ENCODE peak calls at places on chromosomes 12 and 14, in ten cellular contexts. Q is NB4, T is H7, P is heart left ventricle, W is cardiac fibroblast, R is neuronal stem cell, A is uterus, M is retinal pigment epithelial cell, F is Karpas-422, J is mammary epithelial cell. D is an unnamed sample.

GRCh38 chr14:24378981-24379906 is 11.3 kb downstream of the NFATC4 start:
- DNase-seq in Q (no peak), T (no peak), P (no peak), W (no peak), R (no peak), A (no peak), M (no peak), F (no peak), J (no peak), D (no peak)

GRCh38 chr12:2231011-2231595 is 178.3 kb downstream of the CACNA1C start:
- DNase-seq in Q (no peak), T (no peak), P (no peak), W (peak; percentile 49), R (no peak), A (no peak), M (no peak), F (no peak), J (no peak), D (peak; percentile 63)

GRCh38 chr12:39372929-39373328 is 70.0 kb downstream of the KIF21A start:
- DNase-seq in Q (peak; percentile 44), T (no peak), P (no peak), W (no peak), R (no peak), A (no peak), M (no peak), F (no peak), J (peak; percentile 36), D (no peak)

GRCh38 chr12:131861261-131862083 is 33.0 kb upstream of the ULK1 start:
- DNase-seq in Q (no peak), T (peak; percentile 39), P (no peak), W (no peak), R (no peak), A (no peak), M (no peak), F (no peak), J (no peak), D (no peak)

GRCh38 chr14:81247271-81247766 is 26.6 kb upstream of the GTF2A1 start:
- DNase-seq in Q (no peak), T (no peak), P (peak; percentile 35), W (no peak), R (no peak), A (no peak), M (no peak), F (no peak), J (peak; percentile 84), D (no peak)

GRCh38 chr12:45729233-45730115 is at the start of gene ARID2:
- DNase-seq in Q (peak; percentile 86), T (peak; percentile 68), P (peak; percentile 78), W (peak; percentile 78), R (peak; percentile 60), A (peak; percentile 69), M (no peak), F (peak; percentile 91), J (peak; percentile 66), D (peak; percentile 75)

GRCh38 chr12:52969828-52970569 is 21.1 kb downstream of the KRT18 start:
- DNase-seq in Q (no peak), T (no peak), P (peak; percentile 56), W (peak; percentile 57), R (no peak), A (no peak), M (peak; percentile 85), F (no peak), J (no peak), D (peak; percentile 34)

GRCh38 chr12:79689477-79690155 is 1.1 kb downstream of the PAWR start:
- DNase-seq in Q (no peak), T (peak; percentile 76), P (peak; percentile 56), W (peak; percentile 60), R (peak; percentile 42), A (peak; percentile 40), M (no peak), F (peak; percentile 80), J (peak; percentile 82), D (peak; percentile 49)

GRCh38 chr14:91413547-91414474 is 3.8 kb downstream of the CCDC88C start:
- DNase-seq in Q (no peak), T (peak; percentile 91), P (no peak), W (no peak), R (no peak), A (no peak), M (no peak), F (no peak), J (no peak), D (no peak)

GRCh38 chr14:91412939-91413338 is 4.7 kb downstream of the CCDC88C start:
- DNase-seq in Q (no peak), T (no peak), P (no peak), W (no peak), R (no peak), A (no peak), M (no peak), F (no peak), J (no peak), D (no peak)

GRCh38 chr14:91414475-91415342 is 2.9 kb downstream of the CCDC88C start:
- DNase-seq in Q (no peak), T (peak; percentile 59), P (no peak), W (no peak), R (peak; percentile 65), A (no peak), M (no peak), F (no peak), J (no peak), D (no peak)

GRCh38 chr14:91409991-91410401 is 7.6 kb downstream of the CCDC88C start:
- DNase-seq in Q (no peak), T (no peak), P (no peak), W (no peak), R (no peak), A (no peak), M (no peak), F (no peak), J (no peak), D (no peak)

DNA sequence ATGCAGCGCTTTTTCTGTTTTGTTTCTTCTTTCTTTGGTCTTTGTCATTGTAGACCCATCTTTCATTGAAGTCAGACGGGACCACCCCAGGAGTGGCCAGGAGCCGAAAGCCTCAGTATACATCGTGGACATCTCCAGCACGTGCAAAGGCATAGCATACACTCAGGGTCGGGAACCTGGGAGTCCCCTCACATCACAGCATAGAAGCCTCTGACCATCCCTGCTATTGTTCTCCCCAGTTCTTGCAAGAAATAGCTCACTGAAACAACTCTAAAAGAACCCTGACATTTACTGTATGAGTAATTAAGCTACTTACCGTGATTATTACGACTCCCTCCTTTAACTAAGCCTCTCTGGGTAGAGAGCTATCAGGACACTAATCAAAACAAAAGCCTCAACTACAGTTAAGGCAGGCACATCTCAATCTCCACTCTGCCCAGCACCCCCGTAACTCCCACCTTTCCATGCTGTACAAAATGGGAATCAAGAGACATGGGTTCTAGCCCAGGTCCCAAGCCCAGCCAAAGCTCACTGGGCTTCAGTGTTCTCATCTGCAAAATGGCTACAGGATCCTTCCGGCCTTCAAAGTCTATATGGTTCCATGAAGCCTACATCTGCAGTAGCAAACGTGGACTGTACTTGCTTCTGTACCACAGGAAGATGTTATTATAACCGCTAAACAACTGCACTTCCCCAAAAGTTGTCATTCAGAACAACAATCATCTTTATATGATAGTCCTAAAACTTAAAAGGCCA is 6.7 kb downstream of the CCDC88C start:
- DNase-seq in Q (no peak), T (no peak), P (no peak), W (no peak), R (no peak), A (no peak), M (no peak), F (no peak), J (no peak), D (no peak)
- H3K4me3 ChIP-seq in Q (no peak overlapping the region), T (no peak overlapping the region), P (no peak overlapping the region), W (no peak overlapping the region), R (no peak overlapping the region), A (no peak overlapping the region), M (no peak overlapping the region), F (no peak overlapping the region), J (no peak overlapping the region), D (no peak overlapping the region)

GRCh38 chr12:130160306-130160705 is 2.0 kb upstream of the FZD10 start:
- DNase-seq in Q (no peak), T (no peak), P (no peak), W (no peak), R (no peak), A (no peak), M (no peak), F (no peak), J (no peak), D (no peak)

GRCh38 chr12:130162267-130162666 is at the start of gene FZD10:
- DNase-seq in Q (no peak), T (peak; percentile 96), P (no peak), W (no peak), R (peak; percentile 77), A (peak; percentile 31), M (no peak), F (no peak), J (no peak), D (no peak)

GRCh38 chr12:130162771-130163460 is 652 bp downstream of the FZD10 start:
- DNase-seq in Q (no peak), T (peak; percentile 83), P (no peak), W (no peak), R (no peak), A (no peak), M (no peak), F (no peak), J (no peak), D (no peak)

GRCh38 chr12:130160711-130161231 is 1.5 kb upstream of the FZD10 start:
- DNase-seq in Q (no peak), T (peak; percentile 75), P (no peak), W (no peak), R (no peak), A (no peak), M (no peak), F (no peak), J (no peak), D (no peak)

DNA sequence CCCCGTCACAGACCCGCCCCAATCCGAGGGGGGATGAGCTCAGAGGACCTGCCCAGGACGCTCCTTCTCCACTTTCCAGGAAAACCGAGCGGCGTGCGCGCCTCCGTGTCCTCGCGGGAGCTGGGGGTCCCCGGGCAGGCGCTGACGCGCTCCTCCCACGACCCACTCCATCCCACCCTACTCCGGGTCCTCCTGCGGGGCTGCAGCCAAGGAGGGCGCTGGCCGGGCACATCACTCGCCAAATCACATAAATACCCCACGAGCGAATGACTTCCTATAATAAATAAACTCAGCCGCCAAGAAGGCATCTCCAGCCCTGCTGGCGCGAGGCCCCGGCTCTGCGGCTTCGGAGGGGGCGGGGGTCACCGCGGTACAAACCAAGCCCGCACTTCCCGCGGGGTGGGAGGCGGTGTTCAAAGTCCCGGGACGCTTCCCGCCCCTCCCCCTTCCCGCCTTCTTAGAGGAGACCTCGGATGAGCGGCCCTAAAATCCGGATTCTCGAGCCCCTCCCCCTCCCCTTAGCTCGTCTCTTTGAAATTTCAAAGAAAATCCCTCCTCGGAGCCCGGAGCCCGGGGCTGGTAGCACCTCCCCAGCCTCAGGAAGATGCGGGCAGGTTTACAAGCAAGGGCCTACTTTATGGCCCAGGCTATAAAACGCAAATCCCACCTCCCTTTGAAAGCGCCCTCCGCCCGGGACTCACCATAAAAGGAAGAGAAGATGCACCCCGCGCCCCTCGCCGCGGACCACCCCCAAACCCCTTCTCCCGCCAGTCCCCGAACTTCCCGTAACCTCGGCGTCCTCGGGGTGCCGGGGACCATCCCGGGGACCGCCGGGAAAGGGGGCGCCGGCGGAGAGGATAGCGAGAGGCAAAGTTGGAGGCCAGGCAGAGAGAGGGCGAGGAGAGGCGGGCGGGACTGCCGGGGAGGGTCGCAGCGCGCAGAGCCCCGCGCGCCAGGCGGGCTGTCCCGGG is 718 bp upstream of the FZD10 start:
- DNase-seq in Q (no peak), T (peak; percentile 90), P (no peak), W (no peak), R (peak; percentile 59), A (peak; percentile 23), M (no peak), F (no peak), J (no peak), D (no peak)
- H3K4me3 ChIP-seq in Q (no peak overlapping the region), T (peak overlapping the region; percentile 52), P (peak overlapping the region; percentile 20), W (no peak overlapping the region), R (peak overlapping the region; percentile 76), A (peak overlapping the region; percentile 35), M (no peak overlapping the region), F (no peak overlapping the region), J (no peak overlapping the region), D (no peak overlapping the region)

GRCh38 chr12:116950628-116951325 is 40.0 kb downstream of the FBXW8 start:
- DNase-seq in Q (no peak), T (no peak), P (no peak), W (no peak), R (no peak), A (no peak), M (no peak), F (no peak), J (no peak), D (no peak)
- H3K4me3 ChIP-seq in Q (no peak overlapping the region), T (no peak overlapping the region), P (no peak overlapping the region), W (no peak overlapping the region), R (no peak overlapping the region), A (no peak overlapping the region), M (no peak overlapping the region), F (no peak overlapping the region), J (no peak overlapping the region), D (no peak overlapping the region)

DNA sequence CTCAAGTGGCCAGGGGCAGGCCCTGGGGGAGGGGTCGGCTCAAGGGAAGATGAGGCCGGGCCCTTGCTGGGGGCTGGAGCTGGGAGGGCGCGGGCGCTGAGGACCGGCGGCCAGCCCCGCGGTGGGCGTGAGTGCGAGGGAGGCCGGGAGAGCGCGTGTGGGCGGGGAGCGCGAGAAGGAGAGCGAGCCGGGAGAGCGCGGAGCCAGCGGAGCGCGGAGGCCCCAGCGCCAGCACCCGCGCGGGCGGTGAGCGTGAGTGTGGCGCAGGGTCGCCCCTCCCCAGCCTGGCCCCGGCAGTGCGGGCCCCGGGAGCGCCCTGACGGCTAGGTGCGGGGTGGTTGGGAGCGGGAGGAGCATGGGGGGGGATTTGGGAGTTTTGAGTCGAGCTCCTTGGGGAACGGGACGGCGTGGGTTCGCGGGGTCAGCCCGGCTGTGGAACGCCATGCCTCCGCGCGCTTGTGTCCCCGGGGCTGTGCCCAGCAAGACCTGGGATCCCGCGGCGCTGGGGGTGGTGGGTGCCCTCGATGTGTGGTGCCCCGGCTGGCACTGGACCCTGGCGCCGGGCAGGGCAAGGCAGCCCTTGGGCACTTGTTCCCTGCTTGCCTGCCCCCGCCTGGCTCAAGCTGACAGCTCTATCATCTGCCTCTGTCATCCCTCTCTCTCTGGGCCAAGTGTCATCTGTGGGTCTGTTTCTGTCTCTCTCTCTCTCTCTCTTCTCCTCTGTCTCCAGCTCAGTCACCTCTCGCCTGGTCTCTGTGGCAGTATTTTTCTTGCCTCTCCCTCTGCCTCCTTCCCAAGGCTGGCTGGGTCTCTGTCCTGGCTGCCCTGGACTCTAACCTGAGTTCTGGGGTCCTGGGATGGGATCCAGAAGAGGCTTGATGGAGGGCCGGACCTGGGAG is at the start of gene LBHD2:
- DNase-seq in Q (no peak), T (peak; percentile 87), P (peak; percentile 24), W (no peak), R (no peak), A (no peak), M (no peak), F (no peak), J (no peak), D (peak; percentile 25)
- H3K4me3 ChIP-seq in Q (no peak within 1 kb of the TSS), T (peak within 1 kb of the TSS; percentile 25), P (no peak within 1 kb of the TSS), W (no peak within 1 kb of the TSS), R (no peak within 1 kb of the TSS), A (no peak within 1 kb of the TSS), M (no peak within 1 kb of the TSS), F (no peak within 1 kb of the TSS), J (no peak within 1 kb of the TSS), D (peak within 1 kb of the TSS; percentile 34)